ENCODE peak calls at places on chromosomes 2 and 18, in six cellular contexts. D is HCT116, C is endothelial cell of umbilical vein, O is mammary epithelial cell, F is hepatocyte, T is K562. P is an unnamed sample.

GRCh38 chr2:231342111-231342711 is 53.3 kb upstream of the B3GNT7 start:
- DNase-seq in F (no peak), D (no peak), C (no peak), O (no peak), T (no peak), P (no peak)

GRCh38 chr2:134137182-134137595 is 116.7 kb upstream of the MGAT5 start:
- DNase-seq in D (no peak), O (no peak), C (peak; percentile 84), T (no peak), F (no peak), P (peak; percentile 11)

GRCh38 chr2:134367915-134368911 is 114.3 kb downstream of the MGAT5 start:
- DNase-seq in T (no peak), F (peak; percentile 18), D (no peak), O (no peak), C (peak; percentile 14), P (no peak)

GRCh38 chr2:74567862-74568261 is 13.3 kb downstream of the DOK1 start:
- DNase-seq in C (no peak), F (no peak), D (no peak), O (peak; percentile 82), T (no peak), P (peak; percentile 64)

GRCh38 chr2:15337996-15338666 is 223.0 kb downstream of the NBAS start:
- DNase-seq in T (no peak), O (peak; percentile 71), F (no peak), D (no peak), C (peak; percentile 45), P (peak; percentile 83)

GRCh38 chr2:95296036-95296435 is 1.1 kb upstream of the KCNIP3 start:
- DNase-seq in F (no peak), C (no peak), O (peak; percentile 20), T (no peak), D (no peak), P (no peak)

GRCh38 chr2:82120120-82120519 is 1815.6 kb upstream of the LRRTM1 start:
- DNase-seq in F (peak; percentile 10), O (no peak), C (no peak), T (no peak), D (no peak), P (no peak)

GRCh38 chr2:595831-596592 is 81.2 kb downstream of the TMEM18 start:
- DNase-seq in D (no peak), F (no peak), O (no peak), T (no peak), C (no peak), P (peak; percentile 39)

GRCh38 chr2:172084734-172085459 is 410 bp upstream of the DLX1 start:
- DNase-seq in D (peak; percentile 74), T (peak; percentile 94), C (peak; percentile 83), F (peak; percentile 88), O (peak; percentile 97), P (peak; percentile 96)

GRCh38 chr2:172085460-172086159 is at the start of gene DLX1:
- DNase-seq in O (no peak), C (no peak), T (peak; percentile 50), D (no peak), F (no peak), P (no peak)

GRCh38 chr2:172083725-172084483 is 1.4 kb upstream of the DLX1 start:
- DNase-seq in D (no peak), T (peak; percentile 76), O (no peak), F (no peak), C (peak; percentile 17), P (no peak)

GRCh38 chr2:172082944-172083718 is 2.2 kb upstream of the DLX1 start:
- DNase-seq in F (no peak), O (no peak), D (no peak), T (no peak), C (peak; percentile 10), P (no peak)

DNA sequence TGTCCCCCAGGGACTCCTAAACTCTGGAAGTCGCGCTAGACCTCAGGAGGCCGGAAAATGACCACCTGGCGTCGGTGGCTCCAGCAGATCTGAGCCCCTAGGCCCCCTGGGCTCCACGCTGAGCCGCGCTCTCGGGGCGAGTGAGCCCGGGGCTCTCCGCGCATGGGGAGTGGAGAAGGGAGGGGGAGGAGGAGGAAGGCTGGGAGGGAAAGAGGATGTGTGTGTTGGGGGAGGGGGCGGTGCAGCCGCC is 898 bp upstream of the DLX1 start:
- DNase-seq in T (peak; percentile 74), D (no peak), C (no peak), F (no peak), O (no peak), P (peak; percentile 62)
- TF ChIP-seq EZH2 in T (no peak), D (no peak), C (peak; percentile 26), F (no peak), O (no peak), P (no peak)

GRCh38 chr2:185511925-185512324 is 226.7 kb upstream of the FSIP2 start:
- DNase-seq in T (no peak), F (no peak), O (no peak), C (no peak), D (no peak), P (no peak)

GRCh38 chr2:185510060-185510459 is 228.5 kb upstream of the FSIP2 start:
- DNase-seq in F (no peak), T (no peak), O (no peak), C (no peak), D (no peak), P (no peak)

GRCh38 chr2:185502351-185502750 is 236.3 kb upstream of the FSIP2 start:
- DNase-seq in F (no peak), T (no peak), D (no peak), O (no peak), C (no peak), P (no peak)

DNA sequence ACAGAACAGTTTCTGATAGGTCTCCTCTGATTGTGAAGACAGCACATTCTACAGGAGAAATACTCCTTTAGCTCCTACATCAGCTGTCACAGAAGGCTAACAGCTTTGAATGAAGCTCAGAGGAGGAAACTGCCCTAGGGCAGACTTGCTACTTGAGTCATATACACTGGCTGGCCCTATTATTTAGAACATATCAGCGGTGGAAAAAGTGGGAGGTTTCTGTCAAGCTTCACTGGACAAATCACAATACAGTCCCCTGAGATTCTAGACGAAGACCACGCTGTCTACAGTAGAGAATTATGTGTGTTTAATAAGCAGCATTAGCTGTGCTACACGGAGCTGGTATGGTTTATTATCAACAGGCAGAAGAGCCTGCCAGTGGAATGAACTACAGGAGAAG is 230.9 kb upstream of the FSIP2 start:
- DNase-seq in C (no peak), T (no peak), F (no peak), O (peak; percentile 23), D (no peak), P (no peak)
- H3K9me3 ChIP-seq in C (peaks cover 3% of the 10 kb centered on the region), T (no peaks in the 10 kb centered on the region), F (peaks cover 20% of the 10 kb centered on the region), O (peaks cover 19% of the 10 kb centered on the region), D (no peaks in the 10 kb centered on the region), P (peaks cover 27% of the 10 kb centered on the region)

GRCh38 chr18:62323483-62324354 is 1.4 kb upstream of the TNFRSF11A start:
- DNase-seq in T (no peak), D (no peak), O (no peak), C (no peak), F (no peak), P (no peak)
- TF ChIP-seq EZH2 in T (no peak), D (no peak), O (no peak), C (no peak), F (no peak), P (no peak)

GRCh38 chr2:226176298-226176984 is 623.2 kb downstream of the IRS1 start:
- DNase-seq in D (no peak), T (no peak), F (no peak), C (no peak), O (no peak), P (no peak)

GRCh38 chr2:226172939-226173338 is 626.7 kb downstream of the IRS1 start:
- DNase-seq in F (no peak), C (no peak), D (no peak), O (no peak), T (no peak), P (no peak)

GRCh38 chr2:226169751-226170581 is 629.7 kb downstream of the IRS1 start:
- DNase-seq in O (no peak), D (no peak), C (no peak), F (no peak), T (no peak), P (no peak)

GRCh38 chr2:226172314-226172713 is 627.3 kb downstream of the IRS1 start:
- DNase-seq in T (no peak), C (no peak), D (no peak), F (no peak), O (no peak), P (no peak)

GRCh38 chr2:226174390-226174789 is 625.2 kb downstream of the IRS1 start:
- DNase-seq in C (no peak), D (no peak), T (no peak), F (no peak), O (no peak), P (no peak)
- H3K9me3 ChIP-seq in C (peaks cover 2% of the 10 kb centered on the region), D (no peaks in the 10 kb centered on the region), T (no peaks in the 10 kb centered on the region), F (no peaks in the 10 kb centered on the region), O (peaks cover 33% of the 10 kb centered on the region), P (peaks cover 11% of the 10 kb centered on the region)

DNA sequence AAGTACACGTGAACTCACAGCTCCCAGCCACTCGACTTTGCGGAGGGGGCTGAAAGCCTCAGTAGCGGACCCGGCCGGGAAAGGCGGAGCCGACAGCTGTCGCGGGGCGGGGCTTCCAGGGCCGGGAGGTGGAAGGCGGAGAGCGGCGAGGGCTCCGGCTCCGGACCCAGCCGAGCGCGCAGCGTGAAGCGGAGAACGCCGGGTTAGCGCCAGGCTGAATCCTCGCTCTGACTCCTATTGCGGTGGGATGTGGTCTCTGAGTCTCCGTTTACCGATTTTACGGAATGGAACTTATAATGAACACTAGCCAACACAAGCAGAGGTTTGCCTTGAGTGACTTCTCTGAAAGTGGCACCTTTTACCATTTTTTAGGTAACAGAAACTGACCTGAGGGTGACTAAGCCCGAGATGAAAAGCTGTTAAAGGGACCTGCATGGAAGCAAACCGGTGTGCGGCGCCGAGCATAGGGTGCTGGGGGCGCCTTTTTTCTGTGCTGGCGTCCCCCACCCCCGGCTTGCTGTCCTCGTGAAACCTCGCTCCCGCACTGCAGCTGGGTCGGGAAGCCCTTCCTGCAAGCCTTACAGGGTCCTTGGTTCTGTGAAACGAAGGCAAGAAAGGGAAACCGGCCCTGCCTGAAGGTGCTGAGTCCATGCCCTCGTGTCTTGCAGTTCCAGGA is 72.9 kb downstream of the EN1 start:
- DNase-seq in O (peak; percentile 59), C (peak; percentile 13), F (peak; percentile 83), D (no peak), T (peak; percentile 80), P (peak; percentile 60)
- TF ChIP-seq EZH2 in O (no peak), C (no peak), F (no peak), D (no peak), T (no peak), P (no peak)

DNA sequence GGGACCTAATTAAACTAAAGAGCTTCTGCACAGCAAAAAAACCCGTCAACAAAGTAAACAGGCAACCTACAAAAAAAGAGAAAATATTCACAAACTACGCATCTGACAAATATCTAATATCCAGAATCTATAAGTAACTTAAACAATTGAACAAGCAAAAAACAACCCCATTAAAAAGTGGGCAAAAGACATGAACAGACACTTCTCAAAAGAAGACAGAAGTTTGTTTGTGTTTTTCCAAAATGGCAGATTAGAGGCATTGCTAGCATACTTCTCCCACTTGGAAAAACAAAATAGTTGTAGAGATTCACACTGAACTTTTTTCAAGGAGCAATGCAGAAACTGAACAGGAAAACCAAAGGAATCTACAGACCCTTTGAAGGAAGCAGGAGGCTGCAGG is 37.6 kb downstream of the FLACC1 start:
- DNase-seq in F (no peak), C (no peak), D (no peak), O (no peak), T (no peak), P (no peak)
- H3K9me3 ChIP-seq in F (no peaks in the 10 kb centered on the region), C (no peaks in the 10 kb centered on the region), D (peaks cover 3% of the 10 kb centered on the region), O (no peaks in the 10 kb centered on the region), T (no peaks in the 10 kb centered on the region), P (peaks cover 2% of the 10 kb centered on the region)

GRCh38 chr2:120343433-120344105 is 2.4 kb upstream of the INHBB start:
- DNase-seq in F (peak; percentile 94), T (peak; percentile 65), D (peak; percentile 59), C (peak; percentile 66), O (peak; percentile 57), P (peak; percentile 92)
- TF ChIP-seq EZH2 in F (no peak), T (no peak), D (no peak), C (peak; percentile 90), O (peak; percentile 66), P (no peak)